ENCODE peak calls at places on chromosomes 16 and 17, in four cellular contexts. One of them, this sample, is unnamed.

GRCh38 chr17:13538841-13539411 is 62.8 kb downstream of the HS3ST3A1 start:
- DNase-seq in T47D: no peak
- DNase-seq in naive thymus-derived CD8-positive, alpha-beta T cell: no peak
- DNase-seq in fibroblast of pulmonary artery: no peak
- DNase-seq in this sample: no peak

GRCh38 chr16:4601317-4602186 is 13.1 kb downstream of the UBALD1 start:
- DNase-seq in T47D: no peak
- DNase-seq in fibroblast of pulmonary artery: peak; percentile 25
- DNase-seq in naive thymus-derived CD8-positive, alpha-beta T cell: peak; percentile 60
- DNase-seq in this sample: no peak

GRCh38 chr17:34246872-34247271 is 8.2 kb upstream of the CCL2 start:
- DNase-seq in naive thymus-derived CD8-positive, alpha-beta T cell: no peak
- DNase-seq in fibroblast of pulmonary artery: no peak
- DNase-seq in T47D: no peak
- DNase-seq in this sample: no peak

GRCh38 chr16:84482001-84482891 is 22.2 kb downstream of the MEAK7 start:
- DNase-seq in naive thymus-derived CD8-positive, alpha-beta T cell: peak; percentile 38
- DNase-seq in T47D: no peak
- DNase-seq in fibroblast of pulmonary artery: no peak
- DNase-seq in this sample: peak; percentile 18

GRCh38 chr16:66521951-66522771 is 27.8 kb downstream of the TK2 start:
- DNase-seq in T47D: no peak
- DNase-seq in fibroblast of pulmonary artery: peak; percentile 67
- DNase-seq in naive thymus-derived CD8-positive, alpha-beta T cell: peak; percentile 84
- DNase-seq in this sample: peak; percentile 91

GRCh38 chr17:65103896-65104295 is 33.3 kb upstream of the RGS9 start:
- DNase-seq in T47D: no peak
- DNase-seq in naive thymus-derived CD8-positive, alpha-beta T cell: no peak
- DNase-seq in fibroblast of pulmonary artery: no peak
- DNase-seq in this sample: no peak

GRCh38 chr16:46658925-46659324 is 30.1 kb downstream of the VPS35 start:
- DNase-seq in naive thymus-derived CD8-positive, alpha-beta T cell: no peak
- DNase-seq in T47D: no peak
- DNase-seq in fibroblast of pulmonary artery: no peak
- DNase-seq in this sample: no peak

GRCh38 chr17:7405413-7405881 is 1.6 kb upstream of the TMEM256 start:
- DNase-seq in T47D: no peak
- DNase-seq in naive thymus-derived CD8-positive, alpha-beta T cell: no peak
- DNase-seq in fibroblast of pulmonary artery: no peak
- DNase-seq in this sample: peak; percentile 86

GRCh38 chr17:325270-325976 is 27.2 kb downstream of the RPH3AL start:
- DNase-seq in naive thymus-derived CD8-positive, alpha-beta T cell: no peak
- DNase-seq in fibroblast of pulmonary artery: no peak
- DNase-seq in T47D: no peak
- DNase-seq in this sample: no peak

GRCh38 chr17:285751-286422 is 66.7 kb downstream of the RPH3AL start:
- DNase-seq in naive thymus-derived CD8-positive, alpha-beta T cell: no peak
- DNase-seq in T47D: no peak
- DNase-seq in fibroblast of pulmonary artery: no peak
- DNase-seq in this sample: no peak

GRCh38 chr16:50744911-50745310 is 3.0 kb downstream of the CYLD start:
- DNase-seq in naive thymus-derived CD8-positive, alpha-beta T cell: no peak
- DNase-seq in fibroblast of pulmonary artery: no peak
- DNase-seq in T47D: no peak
- DNase-seq in this sample: no peak

GRCh38 chr16:4179020-4179419 is 62.8 kb upstream of the ADCY9 start:
- DNase-seq in naive thymus-derived CD8-positive, alpha-beta T cell: no peak
- DNase-seq in fibroblast of pulmonary artery: peak; percentile 62
- DNase-seq in T47D: no peak
- DNase-seq in this sample: peak; percentile 85

GRCh38 chr16:11128211-11129123 is 127.5 kb downstream of the SOCS1 start:
- DNase-seq in T47D: no peak
- DNase-seq in naive thymus-derived CD8-positive, alpha-beta T cell: no peak
- DNase-seq in fibroblast of pulmonary artery: peak; percentile 81
- DNase-seq in this sample: peak; percentile 53

GRCh38 chr16:2818278-2818876 is 1.3 kb downstream of the PRSS21 start:
- DNase-seq in fibroblast of pulmonary artery: no peak
- DNase-seq in T47D: no peak
- DNase-seq in naive thymus-derived CD8-positive, alpha-beta T cell: peak; percentile 50
- DNase-seq in this sample: no peak

GRCh38 chr16:68281368-68282063 is 17.2 kb downstream of the SLC7A6 start:
- DNase-seq in T47D: no peak
- DNase-seq in naive thymus-derived CD8-positive, alpha-beta T cell: peak; percentile 65
- DNase-seq in fibroblast of pulmonary artery: no peak
- DNase-seq in this sample: no peak

GRCh38 chr16:19323596-19323995 is 38.1 kb downstream of the CLEC19A start:
- DNase-seq in T47D: no peak
- DNase-seq in fibroblast of pulmonary artery: no peak
- DNase-seq in naive thymus-derived CD8-positive, alpha-beta T cell: no peak
- DNase-seq in this sample: no peak

GRCh38 chr17:28043296-28043695 is 819 bp downstream of the NLK start:
- DNase-seq in T47D: no peak
- DNase-seq in fibroblast of pulmonary artery: no peak
- DNase-seq in naive thymus-derived CD8-positive, alpha-beta T cell: no peak
- DNase-seq in this sample: no peak

GRCh38 chr17:19833914-19834313 is 33.8 kb downstream of the ULK2 start:
- DNase-seq in naive thymus-derived CD8-positive, alpha-beta T cell: no peak
- DNase-seq in T47D: no peak
- DNase-seq in fibroblast of pulmonary artery: no peak
- DNase-seq in this sample: no peak

GRCh38 chr17:58334661-58335060 is 6.1 kb upstream of the TSPOAP1 start:
- DNase-seq in T47D: no peak
- DNase-seq in naive thymus-derived CD8-positive, alpha-beta T cell: no peak
- DNase-seq in fibroblast of pulmonary artery: no peak
- DNase-seq in this sample: no peak

GRCh38 chr16:67431077-67431804 is at the start of gene HSD11B2:
- DNase-seq in fibroblast of pulmonary artery: peak; percentile 42
- DNase-seq in naive thymus-derived CD8-positive, alpha-beta T cell: no peak
- DNase-seq in T47D: peak; percentile 77
- DNase-seq in this sample: peak; percentile 93

GRCh38 chr17:69485901-69486643 is 71.6 kb downstream of the MAP2K6 start:
- DNase-seq in T47D: no peak
- DNase-seq in naive thymus-derived CD8-positive, alpha-beta T cell: no peak
- DNase-seq in fibroblast of pulmonary artery: peak; percentile 4
- DNase-seq in this sample: no peak

GRCh38 chr17:38619937-38620550 is 14.3 kb upstream of the SRCIN1 start:
- DNase-seq in naive thymus-derived CD8-positive, alpha-beta T cell: no peak
- DNase-seq in T47D: no peak
- DNase-seq in fibroblast of pulmonary artery: no peak
- DNase-seq in this sample: no peak

GRCh38 chr16:62014534-62014933 is 21.7 kb downstream of the CDH8 start:
- DNase-seq in T47D: no peak
- DNase-seq in naive thymus-derived CD8-positive, alpha-beta T cell: no peak
- DNase-seq in fibroblast of pulmonary artery: no peak
- DNase-seq in this sample: no peak

GRCh38 chr17:78965369-78965982 is 14.2 kb downstream of the LGALS3BP start:
- DNase-seq in fibroblast of pulmonary artery: no peak
- DNase-seq in naive thymus-derived CD8-positive, alpha-beta T cell: no peak
- DNase-seq in T47D: no peak
- DNase-seq in this sample: no peak

GRCh38 chr17:64596988-64597387 is 65.1 kb downstream of the SMURF2 start:
- DNase-seq in fibroblast of pulmonary artery: no peak
- DNase-seq in T47D: no peak
- DNase-seq in naive thymus-derived CD8-positive, alpha-beta T cell: no peak
- DNase-seq in this sample: no peak

GRCh38 chr16:55116165-55116894 is 185.7 kb downstream of the IRX5 start:
- DNase-seq in T47D: no peak
- DNase-seq in naive thymus-derived CD8-positive, alpha-beta T cell: no peak
- DNase-seq in fibroblast of pulmonary artery: no peak
- DNase-seq in this sample: no peak

GRCh38 chr17:17320188-17320910 is 17.2 kb downstream of the NT5M start:
- DNase-seq in fibroblast of pulmonary artery: no peak
- DNase-seq in naive thymus-derived CD8-positive, alpha-beta T cell: no peak
- DNase-seq in T47D: no peak
- DNase-seq in this sample: no peak

GRCh38 chr16:55508271-55508921 is 476 bp upstream of the LPCAT2 start:
- DNase-seq in T47D: no peak
- DNase-seq in naive thymus-derived CD8-positive, alpha-beta T cell: no peak
- DNase-seq in fibroblast of pulmonary artery: no peak
- DNase-seq in this sample: no peak

GRCh38 chr17:57577751-57578607 is 167.1 kb downstream of the CCDC182 start:
- DNase-seq in fibroblast of pulmonary artery: peak; percentile 92
- DNase-seq in T47D: no peak
- DNase-seq in naive thymus-derived CD8-positive, alpha-beta T cell: peak; percentile 1
- DNase-seq in this sample: peak; percentile 48

GRCh38 chr17:11404431-11404830 is 163.4 kb downstream of the SHISA6 start:
- DNase-seq in fibroblast of pulmonary artery: no peak
- DNase-seq in T47D: no peak
- DNase-seq in naive thymus-derived CD8-positive, alpha-beta T cell: no peak
- DNase-seq in this sample: no peak

GRCh38 chr16:53737563-53737962 is 33.6 kb downstream of the FTO start:
- DNase-seq in T47D: no peak
- DNase-seq in fibroblast of pulmonary artery: no peak
- DNase-seq in naive thymus-derived CD8-positive, alpha-beta T cell: no peak
- DNase-seq in this sample: no peak

GRCh38 chr17:72240333-72240732 is 119.5 kb downstream of the SOX9 start:
- DNase-seq in naive thymus-derived CD8-positive, alpha-beta T cell: no peak
- DNase-seq in T47D: no peak
- DNase-seq in fibroblast of pulmonary artery: no peak
- DNase-seq in this sample: no peak

GRCh38 chr16:29988346-29989075 is 6.9 kb downstream of the HIRIP3 start:
- DNase-seq in T47D: no peak
- DNase-seq in fibroblast of pulmonary artery: no peak
- DNase-seq in naive thymus-derived CD8-positive, alpha-beta T cell: peak; percentile 52
- DNase-seq in this sample: no peak

GRCh38 chr16:31916056-31916488 is 42.5 kb downstream of the ZNF267 start:
- DNase-seq in T47D: no peak
- DNase-seq in naive thymus-derived CD8-positive, alpha-beta T cell: no peak
- DNase-seq in fibroblast of pulmonary artery: no peak
- DNase-seq in this sample: no peak

GRCh38 chr16:6193718-6194117 is 1096.1 kb upstream of the EEF2KMT start:
- DNase-seq in fibroblast of pulmonary artery: peak; percentile 1
- DNase-seq in T47D: peak; percentile 27
- DNase-seq in naive thymus-derived CD8-positive, alpha-beta T cell: no peak
- DNase-seq in this sample: no peak

GRCh38 chr16:11361751-11362742 is 16.8 kb downstream of the RMI2 start:
- DNase-seq in fibroblast of pulmonary artery: no peak
- DNase-seq in T47D: no peak
- DNase-seq in naive thymus-derived CD8-positive, alpha-beta T cell: no peak
- DNase-seq in this sample: no peak

GRCh38 chr17:66240630-66241029 is 11.4 kb upstream of the APOH start:
- DNase-seq in T47D: no peak
- DNase-seq in fibroblast of pulmonary artery: peak; percentile 43
- DNase-seq in naive thymus-derived CD8-positive, alpha-beta T cell: no peak
- DNase-seq in this sample: no peak

GRCh38 chr17:9839433-9839832 is 13.7 kb downstream of the GLP2R start:
- DNase-seq in naive thymus-derived CD8-positive, alpha-beta T cell: no peak
- DNase-seq in T47D: no peak
- DNase-seq in fibroblast of pulmonary artery: no peak
- DNase-seq in this sample: no peak

GRCh38 chr17:38320482-38320881 is 23.3 kb downstream of the GPR179 start:
- DNase-seq in T47D: peak; percentile 80
- DNase-seq in naive thymus-derived CD8-positive, alpha-beta T cell: no peak
- DNase-seq in fibroblast of pulmonary artery: no peak
- DNase-seq in this sample: peak; percentile 82

GRCh38 chr17:28042657-28042720 is at the start of gene NLK:
- DNase-seq in T47D: no peak
- DNase-seq in naive thymus-derived CD8-positive, alpha-beta T cell: no peak
- DNase-seq in fibroblast of pulmonary artery: no peak
- DNase-seq in this sample: no peak

This sample was measured in upper lobe of left lung.